ENCODE peak calls at places on chromosome 17, in four cellular contexts. K is thoracic aorta, W is mucosa of descending colon, D is colonic mucosa. E is an unnamed sample. For H3K9me3, the result is how much of the 10 kb centered on the place peaks cover.

GRCh38 chr17:39195568-39196160 is 1.8 kb downstream of the CACNB1 start:
- DNase-seq in D (no peak), K (no peak), W (no peak), E (no peak)

GRCh38 chr17:19785854-19786253 is 37.8 kb upstream of the ALDH3A1 start:
- DNase-seq in D (no peak), K (no peak), W (no peak), E (no peak)

GRCh38 chr17:43771463-43771862 is 7.3 kb downstream of the DUSP3 start:
- DNase-seq in K (no peak), D (no peak), W (no peak), E (no peak)

GRCh38 chr17:12020595-12021590 is at the start of gene MAP2K4:
- DNase-seq in W (peak), D (peak), K (peak), E (peak)

GRCh38 chr17:16129844-16130243 is 85.5 kb downstream of the NCOR1 start:
- DNase-seq in K (no peak), W (no peak), D (no peak), E (no peak)

GRCh38 chr17:41695954-41696720 is 7.5 kb downstream of the EIF1 start:
- DNase-seq in W (no peak), D (peak), K (no peak), E (no peak)

GRCh38 chr17:9878791-9879525 is 26.1 kb downstream of the RCVRN start:
- DNase-seq in K (no peak), W (no peak), D (no peak), E (no peak)

GRCh38 chr17:1961187-1961586 is 63.9 kb downstream of the RTN4RL1 start:
- DNase-seq in D (no peak), W (no peak), K (no peak), E (peak)

GRCh38 chr17:13420294-13421277 is 181.1 kb downstream of the HS3ST3A1 start:
- DNase-seq in W (no peak), K (no peak), D (no peak), E (no peak)

DNA sequence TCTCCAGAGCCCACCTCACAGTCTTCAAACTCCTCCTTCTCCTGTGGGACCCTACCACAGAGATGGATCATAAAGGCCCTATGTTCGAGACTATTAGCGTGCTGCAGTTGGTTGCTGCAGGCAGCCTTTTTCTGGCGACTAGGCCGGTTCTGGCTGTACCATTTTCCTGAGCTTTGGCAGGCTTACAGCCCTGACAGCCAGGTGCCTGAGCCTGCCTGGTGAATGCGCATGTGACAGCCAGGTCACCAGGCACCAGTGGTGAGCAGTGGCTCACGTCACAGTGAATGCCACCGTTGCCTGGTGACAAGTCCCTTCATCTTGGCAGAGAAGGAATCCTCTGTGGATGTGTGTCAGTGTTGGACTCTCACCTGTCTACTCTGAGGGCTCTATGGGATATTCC is 978.8 kb downstream of the KCNJ18 start:
- DNase-seq in W (no peak), D (no peak), K (no peak), E (no peak)
- H3K9me3 ChIP-seq in W (half or more), D (under half), K (under half), E (under half)

DNA sequence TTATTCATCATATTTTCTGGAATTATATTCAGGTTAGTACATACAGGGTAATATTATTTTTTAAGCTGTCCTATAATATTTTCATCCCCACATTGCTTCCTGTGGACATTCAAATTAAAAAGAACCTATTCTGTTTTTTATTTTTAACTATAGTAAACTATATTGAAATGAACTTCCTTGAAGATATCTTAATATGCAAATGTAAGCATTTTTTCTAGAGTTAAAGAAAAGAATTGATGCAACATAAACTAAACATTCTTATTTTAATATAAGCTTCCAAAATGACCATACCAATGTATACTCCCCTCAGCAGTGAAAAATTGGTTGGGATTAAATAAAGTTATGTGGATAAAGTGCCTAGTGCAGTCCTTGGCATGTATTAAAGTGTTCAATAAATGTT is 416.6 kb downstream of the KIF2B start:
- DNase-seq in D (no peak), K (no peak), W (no peak), E (no peak)
- H3K9me3 ChIP-seq in D (under half), K (under half), W (under half), E (under half)

GRCh38 chr17:52995127-52995526 is 827.6 kb upstream of the KIF2B start:
- DNase-seq in D (no peak), W (no peak), K (no peak), E (peak)
- H3K9me3 ChIP-seq in D (under half), W (under half), K (under half), E (under half)

GRCh38 chr17:82950525-82951102 is 110.8 kb upstream of the ZNF750 start:
- DNase-seq in W (no peak), K (no peak), D (no peak), E (no peak)
- H3K9me3 ChIP-seq in W (under half), K (under half), D (under half), E (half or more)

E was measured in NT2/D1.